ENCODE peak calls at places on chromosome 16, in ten cellular contexts. U, V, J, R, P, H, T, D, Z and G are unnamed samples.

GRCh38 chr16:29852654-29853053 is 10.4 kb downstream of the CDIPT start:
- DNase-seq in R (no peak), Z (no peak), T (no peak), P (no peak), J (no peak), H (peak), D (no peak), V (no peak), U (no peak), G (no peak)

GRCh38 chr16:85690469-85691064 is 1.8 kb upstream of the GINS2 start:
- DNase-seq in P (peak), V (peak), Z (no peak), R (no peak), U (no peak), T (no peak), H (no peak), J (no peak), D (no peak), G (no peak)

GRCh38 chr16:3004319-3004718 is 8.4 kb upstream of the CLDN9 start:
- DNase-seq in R (no peak), J (no peak), P (no peak), V (no peak), U (peak), T (no peak), D (no peak), H (no peak), Z (no peak), G (no peak)

GRCh38 chr16:25627641-25628040 is 64.1 kb upstream of the HS3ST4 start:
- DNase-seq in D (no peak), H (no peak), V (no peak), J (no peak), Z (no peak), R (no peak), P (no peak), T (no peak), U (no peak), G (no peak)

GRCh38 chr16:10770907-10771306 is 27.3 kb downstream of the NUBP1 start:
- DNase-seq in P (no peak), J (no peak), V (no peak), D (no peak), H (no peak), Z (no peak), R (no peak), T (peak), U (no peak), G (no peak)

GRCh38 chr16:68526143-68526781 is 12.8 kb upstream of the ZFP90 start:
- DNase-seq in P (no peak), H (no peak), D (no peak), V (no peak), T (no peak), R (no peak), U (no peak), Z (no peak), J (no peak), G (no peak)

GRCh38 chr16:4613636-4614570 is 785 bp downstream of the UBALD1 start:
- DNase-seq in J (no peak), V (no peak), H (peak), P (peak), Z (peak), T (no peak), U (peak), R (peak), D (no peak), G (peak)

GRCh38 chr16:56673916-56674315 is 4.3 kb downstream of the MT1H start:
- DNase-seq in D (no peak), J (no peak), U (peak), V (no peak), H (no peak), Z (no peak), T (peak), R (peak), P (no peak), G (peak)

GRCh38 chr16:48478418-48478817 is 93.2 kb upstream of the SIAH1 start:
- DNase-seq in U (no peak), T (no peak), P (no peak), J (no peak), V (no peak), Z (no peak), D (no peak), H (no peak), R (no peak), G (no peak)